ENCODE peak calls at places on chromosome 5, in four cellular contexts. C, K, S and N are unnamed samples.

GRCh38 chr5:54093081-54093492 is 217.3 kb downstream of the ARL15 start:
- DNase-seq in C (no peak), K (no peak), S (no peak), N (peak; percentile 13)

GRCh38 chr5:174221454-174221853 is 175.9 kb downstream of the NSG2 start:
- DNase-seq in C (no peak), K (no peak), S (no peak), N (no peak)

GRCh38 chr5:1318659-1319251 is 23.9 kb upstream of the TERT start:
- DNase-seq in C (no peak), K (no peak), S (no peak), N (no peak)

GRCh38 chr5:42912184-42912766 is 100.6 kb upstream of the SELENOP start:
- DNase-seq in C (peak; percentile 25), K (no peak), S (no peak), N (no peak)

GRCh38 chr5:79759436-79759835 is 69.8 kb downstream of the CMYA5 start:
- DNase-seq in C (no peak), K (no peak), S (no peak), N (no peak)

GRCh38 chr5:32042571-32042970 is 131.5 kb downstream of the GOLPH3 start:
- DNase-seq in C (no peak), K (no peak), S (no peak), N (no peak)

GRCh38 chr5:14915291-14915976 is 43.9 kb upstream of the ANKH start:
- DNase-seq in C (peak; percentile 76), K (no peak), S (no peak), N (no peak)

GRCh38 chr5:110441035-110441434 is 285.4 kb downstream of the TMEM232 start:
- DNase-seq in C (peak; percentile 37), K (no peak), S (no peak), N (no peak)

GRCh38 chr5:61306531-61307195 is 25.4 kb upstream of the ZSWIM6 start:
- DNase-seq in C (no peak), K (no peak), S (no peak), N (no peak)

DNA sequence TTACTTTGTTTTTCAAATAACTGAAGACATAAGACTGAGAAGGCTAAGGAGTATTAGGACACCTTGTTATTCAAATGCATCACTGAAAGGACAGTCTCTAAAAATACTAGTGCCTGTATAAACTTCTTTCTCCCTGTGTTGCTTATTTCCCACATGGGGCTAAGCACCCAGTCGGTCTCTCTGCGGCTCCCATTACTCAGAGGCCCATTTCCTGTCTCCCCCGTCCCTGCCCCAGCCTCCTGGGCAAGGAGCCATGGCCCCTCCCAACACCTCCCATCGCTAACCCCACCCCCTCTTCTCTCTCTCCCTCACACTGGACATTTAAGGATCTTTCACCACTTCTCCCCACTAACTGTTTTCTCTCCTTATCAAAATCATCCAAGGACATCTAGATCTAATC is 81.9 kb downstream of the EBF1 start:
- DNase-seq in C (no peak), K (no peak), S (peak; percentile 10), N (peak; percentile 21)
- TF ChIP-seq CBX5 in C (no peak), K (no peak), S (no peak), N (no peak)

DNA sequence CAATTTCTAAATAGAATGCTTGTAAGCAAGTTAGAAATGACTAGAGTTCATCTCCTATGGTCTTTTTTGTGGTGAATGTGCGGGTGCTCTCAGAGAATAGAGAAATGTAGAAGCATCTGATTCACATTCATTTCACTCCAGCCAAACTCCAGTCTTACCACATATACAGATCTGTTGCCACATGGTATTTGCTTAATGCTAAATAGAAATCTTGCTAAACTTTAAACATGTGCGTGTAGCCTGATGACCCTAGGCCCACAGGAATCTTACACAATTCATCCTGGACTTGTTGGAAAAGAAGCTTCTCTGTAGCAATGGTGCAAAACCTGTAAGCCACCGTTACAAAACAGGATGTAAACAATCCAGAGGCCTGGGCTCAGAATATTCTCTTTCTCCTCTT is 135.2 kb downstream of the PCSK1 start:
- DNase-seq in C (peak; percentile 98), K (no peak), S (no peak), N (no peak)
- TF ChIP-seq CBX5 in C (peak; percentile 89), K (no peak), S (no peak), N (no peak)

DNA sequence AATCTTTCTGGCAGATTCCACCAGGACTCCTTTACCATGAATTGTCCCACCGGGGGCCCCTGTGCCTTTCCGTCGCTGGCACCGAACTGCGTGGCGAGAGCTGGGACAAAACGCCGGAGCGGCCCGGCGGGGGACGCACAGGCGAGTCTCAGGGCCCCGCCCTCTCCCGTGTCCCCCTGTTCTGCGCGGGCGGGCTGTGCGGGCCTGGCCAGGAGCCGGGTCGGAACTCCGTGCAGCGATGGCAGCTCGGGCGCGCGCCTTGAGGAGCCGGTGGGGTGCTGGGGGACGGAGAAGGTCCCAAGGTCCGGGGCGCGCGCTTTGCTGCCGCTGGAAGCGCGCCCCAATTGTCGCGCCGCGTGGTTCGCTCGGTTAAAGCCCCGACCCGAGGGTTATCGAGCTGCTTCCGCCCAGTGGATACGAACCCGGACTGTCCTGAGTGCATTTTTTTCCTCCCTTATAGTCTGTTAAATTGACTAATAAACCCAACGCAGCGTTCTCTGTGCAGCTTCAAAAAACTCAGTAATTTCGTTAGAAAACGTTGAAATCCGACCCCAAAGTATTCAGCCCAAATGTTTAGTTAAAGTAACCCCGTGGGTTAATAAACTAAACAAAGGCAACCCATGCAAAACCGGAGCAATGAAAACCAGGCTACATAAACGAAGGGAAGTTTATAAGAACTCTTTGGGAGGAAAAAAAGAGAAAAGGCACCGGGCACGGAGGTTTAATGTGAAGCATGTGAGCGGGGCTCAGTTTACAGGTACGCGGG is 125.4 kb downstream of the TMEM174 start:
- DNase-seq in C (no peak), K (no peak), S (no peak), N (peak; percentile 59)
- TF ChIP-seq CBX5 in C (no peak), K (no peak), S (no peak), N (no peak)

GRCh38 chr5:72070519-72070918 is 36.8 kb upstream of the MAP1B start:
- DNase-seq in C (no peak), K (no peak), S (no peak), N (no peak)

GRCh38 chr5:72071906-72072305 is 35.4 kb upstream of the MAP1B start:
- DNase-seq in C (no peak), K (no peak), S (no peak), N (no peak)

GRCh38 chr5:72076901-72077300 is 30.4 kb upstream of the MAP1B start:
- DNase-seq in C (no peak), K (no peak), S (no peak), N (no peak)

GRCh38 chr5:72077390-72077789 is 29.9 kb upstream of the MAP1B start:
- DNase-seq in C (no peak), K (no peak), S (no peak), N (no peak)

GRCh38 chr5:72074238-72074637 is 33.0 kb upstream of the MAP1B start:
- DNase-seq in C (no peak), K (no peak), S (no peak), N (no peak)
- TF ChIP-seq CBX5 in C (no peak), K (no peak), S (no peak), N (no peak)